ENCODE peak calls at places on chromosomes 1 and 21, in eight cellular contexts. One of them, this sample, is unnamed.

GRCh38 chr1:93707956-93708355 is 26.3 kb upstream of the BCAR3 start:
- DNase-seq in heart right ventricle: no peak
- DNase-seq in fibroblast of mammary gland: no peak
- DNase-seq in mucosa of descending colon: no peak
- DNase-seq in heart left ventricle: no peak
- DNase-seq in skeletal muscle cell: no peak
- DNase-seq in fibroblast of pulmonary artery: no peak
- DNase-seq in AG09309: no peak
- DNase-seq in this sample: no peak

GRCh38 chr1:51433269-51433971 is 85.6 kb downstream of the EPS15 start:
- DNase-seq in fibroblast of mammary gland: peak
- DNase-seq in heart right ventricle: no peak
- DNase-seq in AG09309: no peak
- DNase-seq in mucosa of descending colon: peak
- DNase-seq in skeletal muscle cell: no peak
- DNase-seq in fibroblast of pulmonary artery: peak
- DNase-seq in heart left ventricle: no peak
- DNase-seq in this sample: no peak

GRCh38 chr1:178536844-178537371 is 24.0 kb downstream of the TEX35 start:
- DNase-seq in skeletal muscle cell: peak
- DNase-seq in mucosa of descending colon: peak
- DNase-seq in AG09309: peak
- DNase-seq in heart left ventricle: peak
- DNase-seq in fibroblast of pulmonary artery: peak
- DNase-seq in heart right ventricle: peak
- DNase-seq in fibroblast of mammary gland: peak
- DNase-seq in this sample: peak

GRCh38 chr1:33369081-33369480 is 48.2 kb upstream of the A3GALT2 start:
- DNase-seq in mucosa of descending colon: no peak
- DNase-seq in skeletal muscle cell: no peak
- DNase-seq in AG09309: no peak
- DNase-seq in fibroblast of pulmonary artery: no peak
- DNase-seq in heart right ventricle: no peak
- DNase-seq in fibroblast of mammary gland: no peak
- DNase-seq in heart left ventricle: no peak
- DNase-seq in this sample: no peak

GRCh38 chr1:210686841-210687240 is 358.1 kb downstream of the HHAT start:
- DNase-seq in fibroblast of pulmonary artery: no peak
- DNase-seq in heart left ventricle: no peak
- DNase-seq in heart right ventricle: no peak
- DNase-seq in skeletal muscle cell: no peak
- DNase-seq in mucosa of descending colon: no peak
- DNase-seq in fibroblast of mammary gland: no peak
- DNase-seq in AG09309: no peak
- DNase-seq in this sample: no peak

GRCh38 chr1:7941437-7941793 is 776 bp upstream of the TNFRSF9 start:
- DNase-seq in fibroblast of pulmonary artery: no peak
- DNase-seq in AG09309: no peak
- DNase-seq in heart right ventricle: no peak
- DNase-seq in heart left ventricle: no peak
- DNase-seq in mucosa of descending colon: no peak
- DNase-seq in skeletal muscle cell: no peak
- DNase-seq in fibroblast of mammary gland: peak
- DNase-seq in this sample: no peak

GRCh38 chr1:16152521-16153087 is 3.3 kb downstream of the EPHA2 start:
- DNase-seq in mucosa of descending colon: peak
- DNase-seq in heart right ventricle: peak
- DNase-seq in skeletal muscle cell: no peak
- DNase-seq in heart left ventricle: peak
- DNase-seq in fibroblast of pulmonary artery: no peak
- DNase-seq in fibroblast of mammary gland: no peak
- DNase-seq in AG09309: no peak
- DNase-seq in this sample: no peak

GRCh38 chr1:222928212-222928611 is 113.4 kb downstream of the DISP1 start:
- DNase-seq in heart right ventricle: peak
- DNase-seq in fibroblast of mammary gland: peak
- DNase-seq in AG09309: no peak
- DNase-seq in heart left ventricle: peak
- DNase-seq in fibroblast of pulmonary artery: peak
- DNase-seq in skeletal muscle cell: no peak
- DNase-seq in mucosa of descending colon: peak
- DNase-seq in this sample: no peak

GRCh38 chr1:72009756-72010441 is 272.4 kb downstream of the NEGR1 start:
- DNase-seq in fibroblast of pulmonary artery: no peak
- DNase-seq in mucosa of descending colon: no peak
- DNase-seq in AG09309: no peak
- DNase-seq in heart left ventricle: no peak
- DNase-seq in fibroblast of mammary gland: no peak
- DNase-seq in heart right ventricle: no peak
- DNase-seq in skeletal muscle cell: peak
- DNase-seq in this sample: no peak

GRCh38 chr1:190453550-190453949 is 24.1 kb downstream of the BRINP3 start:
- DNase-seq in fibroblast of mammary gland: no peak
- DNase-seq in mucosa of descending colon: no peak
- DNase-seq in skeletal muscle cell: no peak
- DNase-seq in heart right ventricle: no peak
- DNase-seq in AG09309: no peak
- DNase-seq in fibroblast of pulmonary artery: peak
- DNase-seq in heart left ventricle: no peak
- DNase-seq in this sample: no peak

GRCh38 chr1:180218806-180219765 is 11.0 kb upstream of the LHX4 start:
- DNase-seq in heart right ventricle: no peak
- DNase-seq in fibroblast of mammary gland: no peak
- DNase-seq in AG09309: no peak
- DNase-seq in heart left ventricle: no peak
- DNase-seq in fibroblast of pulmonary artery: no peak
- DNase-seq in mucosa of descending colon: no peak
- DNase-seq in skeletal muscle cell: no peak
- DNase-seq in this sample: no peak

GRCh38 chr21:38956791-38957571 is 151.3 kb downstream of the ETS2 start:
- DNase-seq in mucosa of descending colon: peak
- DNase-seq in skeletal muscle cell: no peak
- DNase-seq in heart right ventricle: no peak
- DNase-seq in fibroblast of mammary gland: no peak
- DNase-seq in fibroblast of pulmonary artery: no peak
- DNase-seq in heart left ventricle: no peak
- DNase-seq in AG09309: no peak
- DNase-seq in this sample: no peak

GRCh38 chr1:46687095-46687659 is 15.5 kb downstream of the TEX38 start:
- DNase-seq in skeletal muscle cell: no peak
- DNase-seq in heart right ventricle: peak
- DNase-seq in fibroblast of mammary gland: peak
- DNase-seq in heart left ventricle: peak
- DNase-seq in AG09309: peak
- DNase-seq in mucosa of descending colon: peak
- DNase-seq in fibroblast of pulmonary artery: peak
- DNase-seq in this sample: no peak

GRCh38 chr1:229147086-229147485 is 123.8 kb upstream of the RAB4A start:
- DNase-seq in heart left ventricle: no peak
- DNase-seq in skeletal muscle cell: no peak
- DNase-seq in fibroblast of mammary gland: peak
- DNase-seq in heart right ventricle: no peak
- DNase-seq in AG09309: no peak
- DNase-seq in fibroblast of pulmonary artery: no peak
- DNase-seq in mucosa of descending colon: no peak
- DNase-seq in this sample: no peak

GRCh38 chr1:155093938-155094621 is 15.4 kb downstream of the EFNA3 start:
- DNase-seq in heart left ventricle: no peak
- DNase-seq in heart right ventricle: peak
- DNase-seq in fibroblast of mammary gland: peak
- DNase-seq in fibroblast of pulmonary artery: peak
- DNase-seq in AG09309: peak
- DNase-seq in skeletal muscle cell: no peak
- DNase-seq in mucosa of descending colon: peak
- DNase-seq in this sample: no peak

GRCh38 chr21:37763298-37763697 is 153.0 kb downstream of the KCNJ6 start:
- DNase-seq in heart left ventricle: no peak
- DNase-seq in AG09309: no peak
- DNase-seq in heart right ventricle: no peak
- DNase-seq in skeletal muscle cell: no peak
- DNase-seq in fibroblast of mammary gland: no peak
- DNase-seq in fibroblast of pulmonary artery: no peak
- DNase-seq in mucosa of descending colon: peak
- DNase-seq in this sample: no peak

GRCh38 chr1:83693409-83694126 is 305.4 kb downstream of the TTLL7 start:
- DNase-seq in fibroblast of mammary gland: no peak
- DNase-seq in heart left ventricle: no peak
- DNase-seq in heart right ventricle: no peak
- DNase-seq in skeletal muscle cell: no peak
- DNase-seq in AG09309: no peak
- DNase-seq in fibroblast of pulmonary artery: peak
- DNase-seq in mucosa of descending colon: no peak
- DNase-seq in this sample: no peak

GRCh38 chr1:30403732-30404131 is 319.7 kb downstream of the MATN1 start:
- DNase-seq in mucosa of descending colon: no peak
- DNase-seq in skeletal muscle cell: no peak
- DNase-seq in fibroblast of pulmonary artery: no peak
- DNase-seq in heart right ventricle: no peak
- DNase-seq in AG09309: no peak
- DNase-seq in fibroblast of mammary gland: no peak
- DNase-seq in heart left ventricle: no peak
- DNase-seq in this sample: no peak

GRCh38 chr1:244068563-244068962 is 17.5 kb downstream of the ZBTB18 start:
- DNase-seq in mucosa of descending colon: no peak
- DNase-seq in fibroblast of pulmonary artery: no peak
- DNase-seq in fibroblast of mammary gland: no peak
- DNase-seq in heart right ventricle: no peak
- DNase-seq in skeletal muscle cell: no peak
- DNase-seq in heart left ventricle: no peak
- DNase-seq in AG09309: no peak
- DNase-seq in this sample: no peak

GRCh38 chr1:212916395-212917133 is 33.8 kb upstream of the VASH2 start:
- DNase-seq in fibroblast of pulmonary artery: peak
- DNase-seq in fibroblast of mammary gland: peak
- DNase-seq in AG09309: no peak
- DNase-seq in heart left ventricle: peak
- DNase-seq in heart right ventricle: peak
- DNase-seq in skeletal muscle cell: peak
- DNase-seq in mucosa of descending colon: peak
- DNase-seq in this sample: no peak

GRCh38 chr1:87914396-87914795 is 585.7 kb downstream of the LMO4 start:
- DNase-seq in skeletal muscle cell: no peak
- DNase-seq in fibroblast of pulmonary artery: no peak
- DNase-seq in AG09309: no peak
- DNase-seq in fibroblast of mammary gland: peak
- DNase-seq in heart right ventricle: no peak
- DNase-seq in heart left ventricle: no peak
- DNase-seq in mucosa of descending colon: no peak
- DNase-seq in this sample: no peak

GRCh38 chr21:26736449-26736848 is 108.8 kb downstream of the ADAMTS1 start:
- DNase-seq in heart left ventricle: no peak
- DNase-seq in fibroblast of pulmonary artery: no peak
- DNase-seq in AG09309: no peak
- DNase-seq in heart right ventricle: no peak
- DNase-seq in fibroblast of mammary gland: no peak
- DNase-seq in skeletal muscle cell: no peak
- DNase-seq in mucosa of descending colon: no peak
- DNase-seq in this sample: no peak

GRCh38 chr1:25031966-25032667 is 102.0 kb upstream of the RUNX3 start:
- DNase-seq in fibroblast of mammary gland: peak
- DNase-seq in heart right ventricle: peak
- DNase-seq in heart left ventricle: peak
- DNase-seq in fibroblast of pulmonary artery: peak
- DNase-seq in AG09309: no peak
- DNase-seq in skeletal muscle cell: no peak
- DNase-seq in mucosa of descending colon: peak
- DNase-seq in this sample: no peak

GRCh38 chr1:2641381-2642130 is 8.7 kb upstream of the MMEL1 start:
- DNase-seq in AG09309: no peak
- DNase-seq in mucosa of descending colon: no peak
- DNase-seq in heart right ventricle: no peak
- DNase-seq in skeletal muscle cell: no peak
- DNase-seq in fibroblast of mammary gland: no peak
- DNase-seq in fibroblast of pulmonary artery: no peak
- DNase-seq in heart left ventricle: no peak
- DNase-seq in this sample: no peak
- H3K4me3 ChIP-seq in AG09309: peak
- H3K4me3 ChIP-seq in mucosa of descending colon: no peak
- H3K4me3 ChIP-seq in heart right ventricle: peak
- H3K4me3 ChIP-seq in skeletal muscle cell: peak
- H3K4me3 ChIP-seq in fibroblast of mammary gland: peak
- H3K4me3 ChIP-seq in fibroblast of pulmonary artery: peak
- H3K4me3 ChIP-seq in heart left ventricle: peak
- H3K4me3 ChIP-seq in this sample: peak

DNA sequence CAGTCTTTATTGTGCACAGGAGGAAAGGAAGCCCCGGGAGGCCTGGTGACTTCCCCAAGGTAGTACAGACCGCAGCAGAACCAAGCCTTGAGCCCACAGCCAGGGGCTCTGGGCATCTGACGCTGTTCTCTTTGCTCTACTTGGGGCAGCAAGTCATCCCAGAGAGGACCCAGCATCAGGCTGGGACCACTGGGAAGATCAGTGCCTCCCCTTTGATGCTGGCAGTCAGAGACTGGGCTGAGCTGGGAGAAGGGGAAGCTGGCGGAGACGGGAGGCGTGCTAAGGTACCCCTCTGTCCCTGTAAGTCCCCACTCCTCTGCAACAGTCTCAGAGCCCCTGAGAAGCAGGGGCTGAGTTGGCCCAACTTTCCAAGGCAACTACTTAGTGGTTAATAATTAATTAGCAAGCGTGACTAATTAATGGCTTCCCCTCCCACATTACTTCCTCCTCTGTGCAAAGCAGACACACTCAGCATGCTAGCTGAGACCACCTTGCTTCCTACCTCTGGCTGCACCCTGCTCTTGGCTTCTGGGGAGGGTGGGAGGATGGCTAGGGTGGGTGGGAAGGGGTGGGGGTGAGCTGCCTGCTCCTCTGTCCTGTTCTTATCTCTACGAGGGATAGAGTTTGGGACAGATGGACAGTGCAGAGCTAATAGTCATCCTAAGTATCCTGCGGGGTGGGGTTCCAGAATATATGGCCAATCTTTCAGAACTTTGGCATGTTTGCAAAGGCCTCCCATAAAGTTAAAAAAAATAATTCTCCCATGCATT is 1.3 kb downstream of the INAVA start:
- DNase-seq in AG09309: no peak
- DNase-seq in heart right ventricle: no peak
- DNase-seq in fibroblast of mammary gland: no peak
- DNase-seq in skeletal muscle cell: no peak
- DNase-seq in fibroblast of pulmonary artery: no peak
- DNase-seq in mucosa of descending colon: peak
- DNase-seq in heart left ventricle: no peak
- DNase-seq in this sample: no peak
- H3K4me3 ChIP-seq in AG09309: no peak
- H3K4me3 ChIP-seq in heart right ventricle: no peak
- H3K4me3 ChIP-seq in fibroblast of mammary gland: no peak
- H3K4me3 ChIP-seq in skeletal muscle cell: no peak
- H3K4me3 ChIP-seq in fibroblast of pulmonary artery: no peak
- H3K4me3 ChIP-seq in mucosa of descending colon: peak
- H3K4me3 ChIP-seq in heart left ventricle: no peak
- H3K4me3 ChIP-seq in this sample: no peak

GRCh38 chr1:13779930-13780329 is 79.9 kb downstream of the PRDM2 start:
- DNase-seq in fibroblast of pulmonary artery: no peak
- DNase-seq in heart left ventricle: no peak
- DNase-seq in AG09309: no peak
- DNase-seq in skeletal muscle cell: no peak
- DNase-seq in heart right ventricle: no peak
- DNase-seq in mucosa of descending colon: no peak
- DNase-seq in fibroblast of mammary gland: peak
- DNase-seq in this sample: no peak
- H3K4me3 ChIP-seq in fibroblast of pulmonary artery: no peak
- H3K4me3 ChIP-seq in heart left ventricle: no peak
- H3K4me3 ChIP-seq in AG09309: no peak
- H3K4me3 ChIP-seq in skeletal muscle cell: no peak
- H3K4me3 ChIP-seq in heart right ventricle: no peak
- H3K4me3 ChIP-seq in mucosa of descending colon: no peak
- H3K4me3 ChIP-seq in fibroblast of mammary gland: no peak
- H3K4me3 ChIP-seq in this sample: no peak

GRCh38 chr1:32198237-32199042 is 2.0 kb upstream of the CCDC28B start:
- DNase-seq in heart right ventricle: no peak
- DNase-seq in fibroblast of mammary gland: no peak
- DNase-seq in skeletal muscle cell: no peak
- DNase-seq in mucosa of descending colon: no peak
- DNase-seq in AG09309: no peak
- DNase-seq in heart left ventricle: no peak
- DNase-seq in fibroblast of pulmonary artery: no peak
- DNase-seq in this sample: no peak
- H3K4me3 ChIP-seq in heart right ventricle: no peak
- H3K4me3 ChIP-seq in fibroblast of mammary gland: no peak
- H3K4me3 ChIP-seq in skeletal muscle cell: no peak
- H3K4me3 ChIP-seq in mucosa of descending colon: no peak
- H3K4me3 ChIP-seq in AG09309: no peak
- H3K4me3 ChIP-seq in heart left ventricle: no peak
- H3K4me3 ChIP-seq in fibroblast of pulmonary artery: no peak
- H3K4me3 ChIP-seq in this sample: no peak

This sample was measured in BJ.